ENCODE peak calls at places on chromosomes 5 and 9, in five cellular contexts. T, J, E, K and B are unnamed samples. For H3K4me1, the result is how much of the 10 kb centered on the place peaks cover.

GRCh38 chr9:133979921-133980863 is 11.9 kb downstream of the VAV2 start:
- DNase-seq in E (no peak), T (no peak), J (peak), K (peak), B (no peak)

GRCh38 chr9:123406016-123406415 is 50.0 kb downstream of the CRB2 start:
- DNase-seq in K (no peak), T (no peak), J (no peak), E (no peak), B (no peak)

GRCh38 chr9:96150324-96151023 is 151.5 kb downstream of the HSD17B3 start:
- DNase-seq in J (no peak), K (no peak), E (no peak), T (no peak), B (no peak)

GRCh38 chr5:140174472-140175366 is at the start of gene CYSTM1:
- DNase-seq in J (peak), T (peak), K (peak), E (peak), B (peak)

GRCh38 chr9:106862115-106862945 is 636 bp upstream of the ZNF462 start:
- DNase-seq in J (no peak), E (no peak), K (peak), T (no peak), B (peak)

GRCh38 chr9:122389799-122390481 is 19.1 kb downstream of the PTGS1 start:
- DNase-seq in T (no peak), J (no peak), K (no peak), E (peak), B (no peak)

GRCh38 chr9:92663951-92664350 is 6.0 kb downstream of the IPPK start:
- DNase-seq in E (no peak), K (no peak), J (no peak), T (no peak), B (no peak)

GRCh38 chr5:178449163-178450060 is 140.8 kb downstream of the COL23A1 start:
- DNase-seq in E (peak), K (peak), J (no peak), T (no peak), B (peak)

GRCh38 chr5:144368556-144368955 is 197.9 kb downstream of the KCTD16 start:
- DNase-seq in J (no peak), T (no peak), K (no peak), E (no peak), B (peak)

DNA sequence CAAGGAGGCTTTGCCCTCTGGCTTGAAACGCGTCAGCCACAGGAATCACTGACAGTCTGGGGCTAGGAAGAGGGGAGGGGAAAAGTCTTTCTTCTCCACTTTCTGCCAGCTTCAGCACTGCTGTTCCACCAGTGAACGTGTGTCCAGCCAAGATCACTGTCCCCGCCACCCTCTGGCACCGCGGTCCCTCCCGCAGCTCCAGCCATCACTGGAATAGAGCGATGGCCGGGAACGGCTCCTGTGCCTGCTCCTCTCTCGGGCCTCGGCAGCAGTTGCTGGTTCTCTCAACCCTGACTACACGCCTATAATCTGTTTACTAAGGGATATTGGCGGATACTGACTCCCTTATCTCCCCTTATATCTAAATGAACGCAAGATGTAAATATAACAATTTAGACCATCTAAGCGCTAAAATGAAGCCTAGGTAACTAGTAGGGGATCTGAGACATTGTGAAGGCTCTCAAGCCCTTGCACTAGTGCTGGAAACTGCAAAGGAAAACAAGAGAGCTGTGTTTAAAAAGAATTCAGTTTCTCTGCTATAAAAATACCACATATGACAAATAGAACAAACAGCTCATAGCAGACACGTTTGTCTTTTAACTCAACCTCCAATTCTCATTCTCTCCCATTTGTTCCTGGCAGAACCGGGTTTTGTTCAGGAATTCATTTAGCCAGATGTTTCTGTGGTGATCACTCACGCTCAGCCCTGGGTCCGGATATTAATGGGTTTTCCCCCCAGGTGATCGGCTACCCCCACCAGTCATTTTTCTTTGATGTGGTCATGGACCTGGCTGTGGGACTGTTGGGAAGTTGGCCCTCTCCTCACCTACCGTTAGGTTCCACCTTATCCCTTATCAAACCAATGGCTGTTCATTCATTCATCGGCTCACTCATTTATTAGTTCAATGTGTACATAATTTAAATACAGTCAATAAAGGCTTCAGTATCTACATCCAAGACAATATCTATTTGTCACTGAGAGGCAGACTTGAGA is 149.8 kb downstream of the MED10 start:
- DNase-seq in T (no peak), E (peak), K (no peak), J (no peak), B (no peak)
- H3K4me3 ChIP-seq in T (no peak), E (no peak), K (no peak), J (no peak), B (no peak)

GRCh38 chr5:54517174-54517511 is 416 bp upstream of the SNX18 start:
- DNase-seq in K (no peak), E (no peak), J (no peak), T (no peak), B (no peak)
- H3K4me1 ChIP-seq in K (under half), E (under half), J (under half), T (under half), B (under half)

GRCh38 chr9:38016375-38017120 is 52.5 kb downstream of the SHB start:
- DNase-seq in J (peak), K (no peak), E (no peak), T (no peak), B (peak)
- H3K4me3 ChIP-seq in J (no peak), K (no peak), E (no peak), T (no peak), B (no peak)

DNA sequence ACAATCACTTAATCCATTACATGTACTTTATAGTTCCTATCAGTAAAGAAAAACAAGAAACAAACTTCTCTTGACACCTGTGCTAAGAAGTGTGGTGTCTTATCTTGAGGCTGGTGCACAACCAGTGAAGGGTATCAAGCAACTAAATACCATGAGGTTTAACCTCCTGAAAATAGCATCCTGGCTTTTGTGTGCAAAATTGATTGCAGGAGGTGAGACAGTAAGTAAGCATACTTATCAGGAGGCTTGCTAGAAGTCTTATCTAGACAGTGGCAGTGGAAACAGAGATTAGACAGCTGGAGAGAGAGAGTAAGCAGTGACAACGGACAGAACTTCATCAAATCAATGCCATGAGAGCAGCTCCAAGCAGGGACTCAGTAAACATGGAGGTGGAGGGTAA is 730.3 kb downstream of the DNAH5 start:
- DNase-seq in T (no peak), J (no peak), K (no peak), E (no peak), B (no peak)
- H3K4me1 ChIP-seq in T (under half), J (under half), K (under half), E (under half), B (under half)

DNA sequence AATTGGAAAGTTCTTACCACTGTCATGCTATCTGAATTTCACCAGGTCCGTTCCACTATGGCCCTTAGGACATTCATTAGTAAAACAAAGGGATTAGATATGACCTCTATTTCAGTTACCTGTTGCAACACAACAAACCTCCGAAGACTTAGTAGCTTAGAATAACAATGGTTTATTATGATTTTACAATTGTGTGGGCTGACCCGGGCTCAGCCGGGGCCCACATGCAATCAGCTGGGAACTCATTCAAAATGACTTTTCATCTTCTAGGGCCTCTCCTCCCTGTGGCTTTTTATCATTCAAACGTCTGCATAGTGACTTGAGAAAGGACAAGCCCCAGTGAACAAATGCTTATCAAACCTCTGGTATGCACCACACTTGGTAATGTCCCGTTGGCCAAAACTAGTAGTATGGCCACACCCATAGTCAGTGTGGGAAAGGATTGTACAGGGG is 2.3 kb upstream of the FBXW11 start:
- DNase-seq in E (no peak), T (no peak), J (no peak), K (no peak), B (peak)
- H3K4me3 ChIP-seq in E (no peak), T (no peak), J (no peak), K (no peak), B (no peak)

DNA sequence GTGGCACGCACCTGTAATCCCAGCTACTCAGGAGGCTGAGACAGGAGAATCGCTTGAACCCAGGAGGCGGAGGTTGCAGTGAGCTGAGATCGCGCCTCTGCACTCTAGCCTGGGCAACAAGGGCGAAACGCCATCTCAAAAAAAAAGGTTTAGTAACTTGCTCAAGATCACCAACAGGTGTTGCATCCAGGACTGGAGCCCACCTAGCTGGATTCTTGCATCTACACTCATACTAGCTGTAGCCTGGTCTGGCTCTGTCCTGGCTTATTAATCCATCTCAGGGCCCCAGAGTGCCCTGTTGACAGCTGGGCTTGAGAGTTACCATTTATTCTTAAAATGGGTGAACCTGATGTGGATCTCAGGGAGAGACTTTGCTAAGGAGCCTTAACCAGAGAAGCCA is 7.5 kb downstream of the WWC1 start:
- DNase-seq in T (no peak), E (no peak), K (no peak), J (no peak), B (no peak)
- H3K4me1 ChIP-seq in T (under half), E (under half), K (under half), J (half or more), B (under half)

DNA sequence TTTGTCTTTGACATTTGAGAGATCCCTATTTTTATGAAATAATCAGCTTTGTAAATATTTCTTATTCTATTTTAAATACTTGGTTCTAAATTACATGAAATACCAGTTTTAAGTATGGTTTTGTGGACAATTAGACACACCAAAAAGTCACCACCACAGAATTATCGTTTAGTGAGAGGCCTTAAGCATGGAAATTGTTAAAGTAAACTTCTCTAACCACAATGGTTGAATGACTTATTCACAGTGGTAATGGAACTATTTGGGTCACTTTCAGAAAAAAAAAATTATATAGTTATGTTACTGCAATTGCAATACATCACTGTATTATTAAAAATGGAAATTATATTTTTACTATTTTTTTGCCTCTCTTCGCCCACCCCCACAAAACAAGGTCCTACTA is 1252.5 kb downstream of the EFNA5 start:
- DNase-seq in J (no peak), E (no peak), T (no peak), K (no peak), B (no peak)
- H3K4me3 ChIP-seq in J (no peak), E (no peak), T (no peak), K (no peak), B (no peak)

GRCh38 chr9:136978865-136979544 is 1.7 kb downstream of the PTGDS start:
- DNase-seq in T (no peak), E (no peak), J (no peak), K (no peak), B (no peak)
- H3K4me1 ChIP-seq in T (under half), E (half or more), J (under half), K (under half), B (under half)

GRCh38 chr9:90813523-90813922 is 11.9 kb downstream of the SYK start:
- DNase-seq in T (no peak), K (no peak), J (no peak), E (no peak), B (no peak)

GRCh38 chr9:90815183-90815943 is 13.7 kb downstream of the SYK start:
- DNase-seq in E (no peak), J (peak), T (no peak), K (no peak), B (no peak)

GRCh38 chr9:90813011-90813410 is 11.4 kb downstream of the SYK start:
- DNase-seq in K (no peak), J (no peak), T (no peak), E (no peak), B (no peak)

GRCh38 chr9:90815944-90816357 is 14.3 kb downstream of the SYK start:
- DNase-seq in K (no peak), J (no peak), T (no peak), E (no peak), B (no peak)

DNA sequence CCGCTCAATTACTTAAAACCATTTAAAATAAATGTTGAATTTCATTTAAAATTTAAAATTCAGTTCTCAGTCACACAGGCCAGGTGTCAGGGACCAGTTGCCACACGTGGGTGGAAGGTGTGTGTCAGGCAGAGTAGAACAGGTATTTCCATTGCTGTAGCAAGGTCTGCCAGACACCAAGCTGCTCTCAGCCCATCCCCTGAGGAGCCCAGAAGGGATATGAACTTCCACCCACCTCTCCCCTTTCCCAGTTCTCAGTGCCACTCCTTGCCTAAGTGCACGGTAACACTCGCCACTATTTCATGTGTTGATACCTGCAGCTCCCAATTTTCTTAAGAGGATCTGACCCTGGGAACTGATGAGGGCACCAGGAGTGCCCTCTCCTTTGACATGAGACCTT is 12.7 kb downstream of the SYK start:
- DNase-seq in E (no peak), K (no peak), J (no peak), T (no peak), B (no peak)
- H3K4me3 ChIP-seq in E (no peak), K (no peak), J (no peak), T (no peak), B (no peak)